ENCODE peak calls at places on chromosomes 7 and 10, in nine cellular contexts. T, R, M, K, S, W, Q, F and X are unnamed samples. For H3K9me3, H3K4me1 and H3K36me3, the result is how much of the 10 kb centered on the place peaks cover.

GRCh38 chr10:12700557-12700874 is 301.0 kb downstream of the CCDC3 start:
- DNase-seq in F (no peak), M (no peak), S (no peak), Q (no peak), R (no peak), T (no peak), W (no peak), K (no peak), X (no peak)

GRCh38 chr10:111129348-111129747 is 52.5 kb downstream of the ADRA2A start:
- DNase-seq in M (no peak), Q (no peak), K (no peak), T (peak), R (no peak), S (no peak), F (no peak), W (no peak), X (no peak)

GRCh38 chr7:15750741-15751140 is 64.3 kb upstream of the MEOX2 start:
- DNase-seq in W (no peak), T (peak), F (no peak), S (no peak), M (no peak), K (no peak), Q (no peak), R (no peak), X (no peak)

GRCh38 chr7:136997735-136998134 is 129.3 kb downstream of the CHRM2 start:
- DNase-seq in Q (no peak), K (no peak), M (no peak), T (peak), W (no peak), R (no peak), F (no peak), S (no peak), X (no peak)

GRCh38 chr7:10560497-10560896 is 413.2 kb upstream of the PHF14 start:
- DNase-seq in Q (no peak), F (no peak), K (no peak), T (no peak), W (no peak), M (no peak), S (no peak), R (no peak), X (no peak)

GRCh38 chr7:43431020-43431595 is 151.8 kb upstream of the STK17A start:
- DNase-seq in F (no peak), W (no peak), K (no peak), M (no peak), Q (no peak), R (no peak), T (peak), S (no peak), X (no peak)

GRCh38 chr7:115851291-115851690 is 179.3 kb downstream of the TFEC start:
- DNase-seq in R (peak), M (peak), Q (no peak), S (no peak), T (peak), K (no peak), F (peak), W (peak), X (no peak)

GRCh38 chr10:121959671-121960070 is 15.3 kb downstream of the NSMCE4A start:
- DNase-seq in M (no peak), W (no peak), R (peak), F (no peak), Q (no peak), T (no peak), K (no peak), S (no peak), X (no peak)

GRCh38 chr7:16919440-16919839 is 37.7 kb upstream of the AGR3 start:
- DNase-seq in K (no peak), M (no peak), W (no peak), S (no peak), F (no peak), R (no peak), T (no peak), Q (no peak), X (no peak)

DNA sequence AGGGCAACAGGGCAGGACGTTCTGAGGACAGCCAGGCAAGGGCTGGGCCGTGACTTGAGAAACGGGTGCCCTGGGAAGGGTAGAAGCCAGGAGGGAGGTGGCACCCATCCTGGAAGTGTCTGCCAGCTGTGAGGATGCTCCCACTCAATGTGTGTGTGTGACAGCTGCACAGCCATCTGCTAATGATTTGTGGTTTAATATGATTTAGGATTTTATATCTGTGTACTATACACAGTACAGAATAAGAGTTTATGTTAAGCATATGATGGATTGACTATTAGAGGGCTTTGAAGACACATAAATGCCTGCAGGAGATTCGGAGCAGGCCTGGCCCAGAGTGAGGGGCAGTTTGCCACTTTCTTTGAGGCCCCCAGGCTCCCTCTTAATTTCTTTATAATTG is 81.6 kb upstream of the VIPR2 start:
- DNase-seq in W (no peak), S (no peak), M (no peak), R (no peak), F (no peak), Q (no peak), T (no peak), K (no peak), X (no peak)
- H3K9me3 ChIP-seq in W (under half), S (under half), M (under half), R (under half), F (under half), Q (under half), T (under half), K (under half), X (under half)

GRCh38 chr10:80871083-80871482 is 333.4 kb downstream of the SH2D4B start:
- DNase-seq in K (no peak), F (no peak), S (no peak), Q (no peak), T (no peak), M (no peak), R (no peak), W (no peak), X (no peak)

DNA sequence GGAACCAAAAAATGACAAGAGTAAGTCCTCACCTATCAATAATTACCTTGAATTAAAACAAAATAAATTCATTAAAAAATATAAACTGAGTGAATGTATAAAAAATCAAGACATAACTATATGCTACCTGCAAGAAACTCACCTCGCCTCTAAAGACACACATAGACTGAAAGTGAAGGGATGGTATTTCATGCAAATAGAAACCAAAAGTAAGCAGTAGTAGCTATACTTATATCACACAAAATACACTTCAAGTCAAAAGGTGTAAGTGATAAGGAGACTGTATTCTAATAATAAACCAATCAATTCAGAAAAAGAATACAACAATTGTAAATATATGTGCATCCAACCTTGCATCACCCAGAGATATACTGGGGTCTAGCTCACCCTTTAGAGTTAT is 332.6 kb downstream of the SH2D4B start:
- DNase-seq in R (no peak), M (no peak), W (no peak), F (no peak), T (no peak), Q (no peak), S (no peak), K (no peak), X (no peak)
- H3K4me1 ChIP-seq in R (under half), M (under half), W (under half), F (under half), T (under half), Q (under half), S (under half), K (under half), X (under half)

GRCh38 chr7:45716380-45717203 is 142.4 kb downstream of the ADCY1 start:
- DNase-seq in S (peak), W (no peak), K (peak), R (no peak), F (no peak), T (no peak), M (no peak), Q (no peak), X (no peak)
- H3K36me3 ChIP-seq in S (under half), W (under half), K (under half), R (under half), F (under half), T (under half), M (under half), Q (under half), X (under half)

DNA sequence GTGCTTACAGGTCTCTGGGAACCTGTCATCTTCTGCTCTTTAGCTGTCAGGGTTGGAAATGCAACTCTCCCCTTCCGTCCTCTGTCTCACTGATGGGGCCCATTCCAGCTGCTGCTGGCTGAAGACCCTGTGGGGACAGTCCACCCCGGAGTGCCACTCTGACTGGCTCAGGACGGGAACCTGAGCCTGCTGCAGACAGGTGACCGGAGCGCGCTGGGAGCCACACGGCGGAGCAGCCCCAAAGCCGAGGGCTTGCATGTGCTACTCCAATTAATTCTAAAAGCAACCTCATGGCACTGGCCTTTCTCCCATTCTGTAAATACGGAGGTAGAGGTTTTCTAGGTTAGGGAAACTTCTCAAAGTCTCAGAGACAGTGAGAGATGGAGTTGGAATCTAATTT is 223.5 kb upstream of the PITRM1 start:
- DNase-seq in W (no peak), S (no peak), M (no peak), K (no peak), F (no peak), R (no peak), T (no peak), Q (no peak), X (no peak)
- H3K9me3 ChIP-seq in W (under half), S (under half), M (under half), K (under half), F (under half), R (under half), T (under half), Q (under half), X (under half)

DNA sequence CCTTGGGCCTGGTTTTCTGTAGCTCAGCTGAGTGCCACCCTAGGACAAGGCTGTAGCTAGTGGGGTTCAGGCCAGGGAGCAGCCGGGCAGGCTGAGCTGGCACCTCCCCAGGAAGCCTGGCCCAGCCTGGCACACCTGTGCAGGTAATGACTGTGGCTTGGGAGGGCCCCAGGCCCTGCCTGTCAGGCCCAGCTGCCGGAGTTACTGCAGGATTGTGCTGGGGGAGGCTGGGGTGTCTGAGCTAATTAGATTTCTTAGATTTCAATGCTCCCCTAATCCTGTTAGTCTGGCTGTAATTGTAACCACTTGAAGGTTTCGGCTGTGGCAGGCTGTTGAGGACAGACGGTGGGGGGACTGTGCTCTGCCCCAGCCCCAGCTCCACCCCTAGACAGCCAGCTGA is 6.0 kb downstream of the ZMIZ1 start:
- DNase-seq in M (peak), F (no peak), S (no peak), Q (no peak), W (no peak), T (no peak), K (no peak), R (no peak), X (no peak)
- H3K4me1 ChIP-seq in M (under half), F (half or more), S (half or more), Q (half or more), W (half or more), T (under half), K (half or more), R (under half), X (under half)

GRCh38 chr7:8064828-8065227 is 96.2 kb downstream of the GLCCI1 start:
- DNase-seq in W (no peak), K (no peak), T (no peak), S (no peak), F (no peak), M (no peak), R (no peak), Q (no peak), X (no peak)

GRCh38 chr7:8065356-8065813 is 96.8 kb downstream of the GLCCI1 start:
- DNase-seq in S (no peak), F (peak), R (peak), K (no peak), M (no peak), W (no peak), Q (no peak), T (peak), X (no peak)

GRCh38 chr7:8058852-8059251 is 90.3 kb downstream of the GLCCI1 start:
- DNase-seq in R (no peak), F (no peak), K (no peak), M (no peak), S (no peak), W (no peak), Q (no peak), T (no peak), X (no peak)

GRCh38 chr7:8060241-8060640 is 91.6 kb downstream of the GLCCI1 start:
- DNase-seq in S (no peak), K (no peak), T (peak), R (no peak), F (no peak), W (no peak), M (no peak), Q (no peak), X (no peak)

GRCh38 chr7:8063706-8064297 is 95.2 kb downstream of the GLCCI1 start:
- DNase-seq in T (peak), M (no peak), Q (no peak), F (no peak), R (no peak), W (no peak), S (no peak), K (no peak), X (no peak)
- H3K36me3 ChIP-seq in T (under half), M (under half), Q (under half), F (under half), R (under half), W (under half), S (under half), K (under half), X (under half)